ENCODE peak calls at places on chromosomes 12 and 14, in nine cellular contexts. One of them, this sample, is unnamed.
A peak's percentile ranks its signal among the peaks of the same experiment; 100 is the strongest.

GRCh38 chr12:12550277-12550676 is 12.4 kb downstream of the DUSP16 start:
- DNase-seq in NCI-H2029 treated with DMSO at 0.1 percent for 48 hours: no peak
- DNase-seq in T-helper 17 cell: no peak
- DNase-seq in EL: no peak
- DNase-seq in HL-60: no peak
- DNase-seq in NCI-H748 treated with DMSO at 0.1 percent for 48 hours: no peak
- DNase-seq in cardiac muscle cell: no peak
- DNase-seq in stimulated activated CD8-positive, alpha-beta memory T cell treated with anti-CD3 and anti-CD28 coated beads, Interleukin-7, amount 100 ng/mL, for 1 hour: no peak
- DNase-seq in GM03348: no peak
- DNase-seq in this sample: no peak

GRCh38 chr12:65778268-65779090 is 45.8 kb upstream of the HMGA2 start:
- DNase-seq in NCI-H2029 treated with DMSO at 0.1 percent for 48 hours: no peak
- DNase-seq in T-helper 17 cell: no peak
- DNase-seq in EL: peak; percentile 64
- DNase-seq in HL-60: no peak
- DNase-seq in NCI-H748 treated with DMSO at 0.1 percent for 48 hours: no peak
- DNase-seq in cardiac muscle cell: peak; percentile 41
- DNase-seq in stimulated activated CD8-positive, alpha-beta memory T cell treated with anti-CD3 and anti-CD28 coated beads, Interleukin-7, amount 100 ng/mL, for 1 hour: no peak
- DNase-seq in GM03348: peak; percentile 56
- DNase-seq in this sample: no peak

GRCh38 chr12:69779928-69780327 is 41.3 kb downstream of the RAB3IP start:
- DNase-seq in NCI-H2029 treated with DMSO at 0.1 percent for 48 hours: no peak
- DNase-seq in T-helper 17 cell: no peak
- DNase-seq in EL: peak; percentile 52
- DNase-seq in HL-60: no peak
- DNase-seq in NCI-H748 treated with DMSO at 0.1 percent for 48 hours: peak; percentile 72
- DNase-seq in cardiac muscle cell: peak; percentile 64
- DNase-seq in stimulated activated CD8-positive, alpha-beta memory T cell treated with anti-CD3 and anti-CD28 coated beads, Interleukin-7, amount 100 ng/mL, for 1 hour: no peak
- DNase-seq in GM03348: peak; percentile 38
- DNase-seq in this sample: no peak

GRCh38 chr14:29584992-29585391 is 342.7 kb downstream of the PRKD1 start:
- DNase-seq in NCI-H2029 treated with DMSO at 0.1 percent for 48 hours: peak; percentile 91
- DNase-seq in T-helper 17 cell: no peak
- DNase-seq in EL: peak; percentile 72
- DNase-seq in HL-60: no peak
- DNase-seq in NCI-H748 treated with DMSO at 0.1 percent for 48 hours: peak; percentile 93
- DNase-seq in cardiac muscle cell: peak; percentile 93
- DNase-seq in stimulated activated CD8-positive, alpha-beta memory T cell treated with anti-CD3 and anti-CD28 coated beads, Interleukin-7, amount 100 ng/mL, for 1 hour: no peak
- DNase-seq in GM03348: peak; percentile 38
- DNase-seq in this sample: no peak

GRCh38 chr12:109291531-109292341 is 17.3 kb downstream of the FOXN4 start:
- DNase-seq in NCI-H2029 treated with DMSO at 0.1 percent for 48 hours: peak; percentile 78
- DNase-seq in T-helper 17 cell: no peak
- DNase-seq in EL: peak; percentile 13
- DNase-seq in HL-60: no peak
- DNase-seq in NCI-H748 treated with DMSO at 0.1 percent for 48 hours: peak; percentile 93
- DNase-seq in cardiac muscle cell: peak; percentile 41
- DNase-seq in stimulated activated CD8-positive, alpha-beta memory T cell treated with anti-CD3 and anti-CD28 coated beads, Interleukin-7, amount 100 ng/mL, for 1 hour: no peak
- DNase-seq in GM03348: peak; percentile 63
- DNase-seq in this sample: no peak

GRCh38 chr14:63964063-63964462 is 111.3 kb downstream of the SYNE2 start:
- DNase-seq in NCI-H2029 treated with DMSO at 0.1 percent for 48 hours: peak; percentile 16
- DNase-seq in T-helper 17 cell: no peak
- DNase-seq in EL: no peak
- DNase-seq in HL-60: no peak
- DNase-seq in NCI-H748 treated with DMSO at 0.1 percent for 48 hours: peak; percentile 41
- DNase-seq in cardiac muscle cell: no peak
- DNase-seq in stimulated activated CD8-positive, alpha-beta memory T cell treated with anti-CD3 and anti-CD28 coated beads, Interleukin-7, amount 100 ng/mL, for 1 hour: no peak
- DNase-seq in GM03348: no peak
- DNase-seq in this sample: no peak

GRCh38 chr12:17062296-17063061 is 456.5 kb upstream of the LMO3 start:
- DNase-seq in NCI-H2029 treated with DMSO at 0.1 percent for 48 hours: no peak
- DNase-seq in T-helper 17 cell: no peak
- DNase-seq in EL: no peak
- DNase-seq in HL-60: no peak
- DNase-seq in NCI-H748 treated with DMSO at 0.1 percent for 48 hours: peak; percentile 94
- DNase-seq in cardiac muscle cell: no peak
- DNase-seq in stimulated activated CD8-positive, alpha-beta memory T cell treated with anti-CD3 and anti-CD28 coated beads, Interleukin-7, amount 100 ng/mL, for 1 hour: no peak
- DNase-seq in GM03348: no peak
- DNase-seq in this sample: no peak

GRCh38 chr14:81511110-81511900 is 22.3 kb downstream of the SEL1L start:
- DNase-seq in NCI-H2029 treated with DMSO at 0.1 percent for 48 hours: no peak
- DNase-seq in T-helper 17 cell: no peak
- DNase-seq in EL: no peak
- DNase-seq in HL-60: peak; percentile 37
- DNase-seq in NCI-H748 treated with DMSO at 0.1 percent for 48 hours: no peak
- DNase-seq in cardiac muscle cell: peak; percentile 33
- DNase-seq in stimulated activated CD8-positive, alpha-beta memory T cell treated with anti-CD3 and anti-CD28 coated beads, Interleukin-7, amount 100 ng/mL, for 1 hour: no peak
- DNase-seq in GM03348: no peak
- DNase-seq in this sample: no peak

GRCh38 chr12:33596061-33596460 is 156.4 kb upstream of the SYT10 start:
- DNase-seq in NCI-H2029 treated with DMSO at 0.1 percent for 48 hours: no peak
- DNase-seq in T-helper 17 cell: no peak
- DNase-seq in EL: no peak
- DNase-seq in HL-60: no peak
- DNase-seq in NCI-H748 treated with DMSO at 0.1 percent for 48 hours: no peak
- DNase-seq in cardiac muscle cell: peak; percentile 19
- DNase-seq in stimulated activated CD8-positive, alpha-beta memory T cell treated with anti-CD3 and anti-CD28 coated beads, Interleukin-7, amount 100 ng/mL, for 1 hour: no peak
- DNase-seq in GM03348: no peak
- DNase-seq in this sample: no peak

GRCh38 chr12:124777399-124778372 is 86.0 kb downstream of the SCARB1 start:
- DNase-seq in NCI-H2029 treated with DMSO at 0.1 percent for 48 hours: no peak
- DNase-seq in T-helper 17 cell: no peak
- DNase-seq in EL: no peak
- DNase-seq in HL-60: no peak
- DNase-seq in NCI-H748 treated with DMSO at 0.1 percent for 48 hours: no peak
- DNase-seq in cardiac muscle cell: peak; percentile 72
- DNase-seq in stimulated activated CD8-positive, alpha-beta memory T cell treated with anti-CD3 and anti-CD28 coated beads, Interleukin-7, amount 100 ng/mL, for 1 hour: no peak
- DNase-seq in GM03348: no peak
- DNase-seq in this sample: no peak